ENCODE peak calls at places on chromosomes 6 and 20, in eight cellular contexts. L is CD4-positive, CD25-positive, alpha-beta regulatory T cell; G is GM23248; E is A549; P is fibroblast of lung; S is spleen; U is SK-N-SH; O is MM.1S. D is an unnamed sample.

GRCh38 chr20:8156603-8157079 is 24.6 kb downstream of the PLCB1 start:
- DNase-seq in L (no peak), G (peak; percentile 57), E (peak; percentile 28), P (peak; percentile 67), S (no peak), U (no peak), O (peak; percentile 78), D (no peak)

GRCh38 chr6:15498640-15499039 is 164.2 kb downstream of the DTNBP1 start:
- DNase-seq in L (no peak), G (peak; percentile 52), E (no peak), P (peak; percentile 59), S (no peak), U (no peak), O (no peak), D (no peak)

GRCh38 chr6:113860165-113860955 is 3.2 kb downstream of the MARCKS start:
- DNase-seq in L (no peak), G (peak; percentile 70), E (no peak), P (peak; percentile 49), S (peak; percentile 83), U (peak; percentile 65), O (no peak), D (no peak)

GRCh38 chr20:13333793-13334192 is 112.7 kb downstream of the ISM1 start:
- DNase-seq in L (no peak), G (no peak), E (no peak), P (no peak), S (no peak), U (no peak), O (no peak), D (no peak)

GRCh38 chr6:170003027-170003426 is 251.6 kb downstream of the ERMARD start:
- DNase-seq in L (no peak), G (no peak), E (no peak), P (no peak), S (no peak), U (no peak), O (no peak), D (no peak)

GRCh38 chr6:20302168-20302567 is 89.9 kb upstream of the MBOAT1 start:
- DNase-seq in L (no peak), G (no peak), E (no peak), P (peak; percentile 2), S (no peak), U (no peak), O (no peak), D (no peak)

GRCh38 chr6:149963212-149963461 is 606 bp upstream of the ULBP1 start:
- DNase-seq in L (no peak), G (peak; percentile 70), E (peak; percentile 43), P (peak; percentile 55), S (no peak), U (no peak), O (no peak), D (no peak)

GRCh38 chr6:155694429-155694795 is 238.8 kb upstream of the NOX3 start:
- DNase-seq in L (no peak), G (no peak), E (no peak), P (peak; percentile 13), S (no peak), U (no peak), O (no peak), D (no peak)

GRCh38 chr6:53119772-53120409 is 28.8 kb downstream of the GCM1 start:
- DNase-seq in L (no peak), G (peak; percentile 84), E (peak; percentile 17), P (peak; percentile 32), S (no peak), U (no peak), O (no peak), D (no peak)

GRCh38 chr6:72316675-72317380 is 305.0 kb upstream of the KCNQ5 start:
- DNase-seq in L (no peak), G (no peak), E (no peak), P (no peak), S (peak; percentile 41), U (no peak), O (no peak), D (peak; percentile 35)

GRCh38 chr20:45679650-45680049 is 9.6 kb upstream of the WFDC11 start:
- DNase-seq in L (no peak), G (no peak), E (no peak), P (no peak), S (no peak), U (no peak), O (no peak), D (no peak)

GRCh38 chr20:30486103-30486478 is 771.4 kb upstream of the DEFB115 start:
- DNase-seq in L (no peak), G (no peak), E (no peak), P (peak; percentile 8), S (no peak), U (no peak), O (no peak), D (no peak)

GRCh38 chr20:46558511-46558959 is 8.1 kb upstream of the OCSTAMP start:
- DNase-seq in L (no peak), G (peak; percentile 92), E (peak; percentile 59), P (peak; percentile 83), S (no peak), U (no peak), O (no peak), D (no peak)

GRCh38 chr20:53865905-53866786 is 204.2 kb downstream of the BCAS1 start:
- DNase-seq in L (no peak), G (peak; percentile 65), E (peak; percentile 32), P (peak; percentile 75), S (no peak), U (peak; percentile 19), O (no peak), D (no peak)

DNA sequence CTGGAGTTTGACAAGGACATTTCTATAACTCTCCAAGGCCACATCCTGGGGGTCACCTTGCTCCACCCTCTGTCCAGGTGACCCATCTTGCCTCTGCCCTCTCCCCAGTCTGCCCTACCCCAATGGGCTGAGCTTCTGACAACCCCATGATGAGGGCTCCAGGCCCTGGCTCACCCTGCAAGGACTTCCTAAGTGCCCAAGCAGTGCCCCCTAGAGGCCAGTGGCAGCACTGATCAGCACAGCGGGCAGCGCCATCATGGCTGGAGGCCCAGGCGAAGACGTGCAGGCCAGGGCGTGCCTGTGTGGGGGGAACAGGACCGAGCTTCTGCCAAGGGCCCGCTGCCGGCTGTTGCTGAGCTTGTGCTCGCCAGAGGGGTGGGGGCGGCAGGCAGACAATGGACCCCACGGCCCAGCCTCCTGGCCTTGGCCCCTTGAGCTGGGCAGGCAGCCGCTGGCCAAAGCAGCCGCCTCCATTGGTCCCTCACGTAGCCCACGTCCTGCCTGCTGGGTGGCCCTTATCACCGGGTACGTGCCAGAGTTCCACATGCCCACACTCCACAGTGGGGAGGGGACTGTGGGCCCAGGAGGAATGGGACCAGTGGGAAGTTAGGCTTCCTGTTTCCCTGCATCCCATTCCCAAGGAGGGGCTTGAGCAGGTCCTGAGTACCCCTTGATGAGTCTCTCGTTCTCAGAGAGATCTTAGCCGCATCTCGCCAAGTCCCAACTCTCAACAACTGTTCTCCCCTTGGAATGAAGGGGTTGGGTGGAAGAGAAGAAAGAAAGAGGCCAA is 64.3 kb downstream of the MRPL14 start:
- DNase-seq in L (no peak), G (no peak), E (no peak), P (no peak), S (peak; percentile 86), U (peak; percentile 50), O (peak; percentile 13), D (peak; percentile 62)
- H3K4me1 ChIP-seq in L (no peaks in the 10 kb centered on the region), G (peaks cover 60% of the 10 kb centered on the region), E (peaks cover 68% of the 10 kb centered on the region), P (peaks cover 55% of the 10 kb centered on the region), S (peaks cover 58% of the 10 kb centered on the region), U (peaks cover 69% of the 10 kb centered on the region), O (no peaks in the 10 kb centered on the region), D (peaks cover 34% of the 10 kb centered on the region)

DNA sequence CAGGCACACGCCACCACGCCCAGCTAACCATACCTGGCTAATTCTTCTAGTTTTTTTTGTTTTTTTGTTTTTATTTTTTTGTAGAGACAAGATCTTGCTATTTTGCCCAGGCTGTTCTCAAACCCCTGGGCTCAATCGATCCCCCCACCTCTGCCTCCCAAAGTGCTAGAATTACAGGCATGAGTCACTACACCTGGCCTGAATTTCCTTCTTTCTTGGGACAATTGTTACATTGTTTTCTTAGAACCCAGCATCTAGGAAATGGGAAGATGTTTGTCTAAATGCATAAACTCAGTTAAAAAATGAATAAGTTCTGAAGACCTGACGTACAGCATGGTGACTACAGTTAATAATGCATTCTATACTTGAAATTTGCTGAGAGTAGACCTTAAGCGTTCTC is 10.8 kb upstream of the AGPAT4 start:
- DNase-seq in L (no peak), G (no peak), E (no peak), P (no peak), S (no peak), U (no peak), O (no peak), D (no peak)
- H3K9me3 ChIP-seq in L (no peaks in the 10 kb centered on the region), G (no peaks in the 10 kb centered on the region), E (no peaks in the 10 kb centered on the region), P (no peaks in the 10 kb centered on the region), S (peaks cover 8% of the 10 kb centered on the region), U (no peaks in the 10 kb centered on the region), O (no peaks in the 10 kb centered on the region), D (no peaks in the 10 kb centered on the region)

DNA sequence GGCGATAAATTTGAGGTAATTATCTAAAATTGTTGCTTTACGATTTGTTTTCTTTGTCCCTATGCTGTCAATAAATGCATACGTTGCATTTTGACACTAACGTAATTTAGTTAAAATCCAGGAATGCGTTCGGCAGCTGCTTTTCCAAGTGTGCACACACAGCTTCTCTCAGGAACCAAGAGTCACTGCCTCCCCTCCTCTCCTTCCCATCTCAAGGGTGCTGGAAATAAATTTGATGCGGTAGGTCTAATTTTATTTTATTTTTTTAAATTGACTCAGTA is 381.4 kb downstream of the C6orf118 start:
- DNase-seq in L (no peak), G (peak; percentile 10), E (no peak), P (no peak), S (no peak), U (no peak), O (no peak), D (no peak)
- H3K4me3 ChIP-seq in L (no peak overlapping the region), G (peak overlapping the region; percentile 74), E (no peak overlapping the region), P (no peak overlapping the region), S (no peak overlapping the region), U (peak overlapping the region; percentile 28), O (no peak overlapping the region), D (no peak overlapping the region)

GRCh38 chr20:36859700-36860330 is 16.1 kb upstream of the TLDC2 start:
- DNase-seq in L (no peak), G (no peak), E (no peak), P (no peak), S (no peak), U (no peak), O (no peak), D (no peak)
- H3K4me1 ChIP-seq in L (peaks cover 9% of the 10 kb centered on the region), G (peaks cover 42% of the 10 kb centered on the region), E (peaks cover 52% of the 10 kb centered on the region), P (peaks cover 55% of the 10 kb centered on the region), S (peaks cover 86% of the 10 kb centered on the region), U (peaks cover 29% of the 10 kb centered on the region), O (no peaks in the 10 kb centered on the region), D (peaks cover 74% of the 10 kb centered on the region)

DNA sequence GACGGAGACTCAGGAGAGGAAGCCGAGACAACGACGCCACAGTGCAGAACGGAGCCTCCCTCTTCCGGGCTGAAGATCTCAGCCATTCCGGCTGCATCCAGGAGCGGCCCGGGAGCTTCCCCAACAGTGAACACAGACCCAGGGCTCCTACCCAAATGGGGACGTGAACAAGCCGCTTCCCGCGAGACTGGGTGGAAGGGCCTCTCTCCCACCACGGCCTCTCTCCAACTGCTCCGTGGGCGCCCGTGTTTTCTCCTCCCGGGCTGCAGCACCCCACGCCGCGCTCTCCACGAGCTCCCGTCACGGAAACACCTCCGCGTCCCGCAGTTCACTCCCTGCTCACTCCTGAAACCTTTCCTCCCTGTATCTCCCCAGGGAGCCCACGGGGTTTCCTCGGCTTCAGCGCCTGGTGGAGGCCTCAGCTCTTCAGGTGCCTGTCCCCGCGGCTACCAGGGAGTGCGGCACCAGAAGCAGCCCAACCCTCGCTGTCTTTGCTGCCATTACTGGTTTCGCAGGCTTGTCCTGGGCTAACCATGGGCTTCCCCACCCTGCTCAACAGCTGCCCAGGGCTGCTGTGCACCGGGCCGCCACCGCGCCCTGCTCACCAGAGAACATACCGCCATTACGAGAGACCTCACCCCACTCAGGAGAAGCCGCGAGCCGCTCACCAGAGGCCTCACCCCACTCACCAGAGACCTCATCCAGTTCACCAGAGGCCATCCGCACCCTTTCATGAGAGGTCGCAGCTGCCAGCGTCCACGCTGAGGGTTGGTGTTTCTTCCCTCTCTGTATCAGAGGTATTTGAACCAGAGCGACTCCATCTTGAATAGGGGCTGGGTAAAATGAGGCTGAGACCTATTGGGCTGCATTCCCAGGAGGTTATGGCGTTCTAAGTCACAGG is 922.8 kb downstream of the QKI start:
- DNase-seq in L (no peak), G (no peak), E (no peak), P (no peak), S (no peak), U (no peak), O (no peak), D (no peak)
- H3K9me3 ChIP-seq in L (no peaks in the 10 kb centered on the region), G (no peaks in the 10 kb centered on the region), E (no peaks in the 10 kb centered on the region), P (no peaks in the 10 kb centered on the region), S (no peaks in the 10 kb centered on the region), U (no peaks in the 10 kb centered on the region), O (no peaks in the 10 kb centered on the region), D (no peaks in the 10 kb centered on the region)

D was measured in lower lobe of right lung.